ENCODE peak calls at places on chromosomes 4 and X, in five cellular contexts. Z, F, W, T and R are unnamed samples.

GRCh38 chrX:22467571-22467970 is 194.9 kb downstream of the CBLL2 start:
- DNase-seq in Z (no peak), F (no peak), W (no peak), T (no peak), R (no peak)

GRCh38 chr4:23320881-23321612 is 568.8 kb downstream of the PPARGC1A start:
- DNase-seq in Z (no peak), F (peak; percentile 13), W (no peak), T (no peak), R (no peak)

GRCh38 chr4:168711197-168712120 is 214.6 kb downstream of the PALLD start:
- DNase-seq in Z (no peak), F (peak; percentile 66), W (peak; percentile 76), T (no peak), R (no peak)

GRCh38 chr4:111717916-111718315 is 427.3 kb upstream of the FAM241A start:
- DNase-seq in Z (no peak), F (peak; percentile 55), W (no peak), T (no peak), R (no peak)

GRCh38 chr4:102390438-102390837 is 45.2 kb upstream of the SLC39A8 start:
- DNase-seq in Z (no peak), F (peak; percentile 56), W (peak; percentile 44), T (no peak), R (peak; percentile 82)

GRCh38 chrX:2820131-2820771 is 8.5 kb upstream of the GYG2 start:
- DNase-seq in Z (no peak), F (no peak), W (no peak), T (no peak), R (no peak)

GRCh38 chr4:106522839-106523238 is 154.3 kb upstream of the GIMD1 start:
- DNase-seq in Z (no peak), F (no peak), W (no peak), T (peak; percentile 15), R (no peak)

GRCh38 chr4:33316578-33316977 is 2596.4 kb downstream of the PCDH7 start:
- DNase-seq in Z (no peak), F (no peak), W (no peak), T (no peak), R (no peak)

GRCh38 chr4:17816142-17816541 is 5.4 kb downstream of the NCAPG start:
- DNase-seq in Z (no peak), F (no peak), W (no peak), T (no peak), R (no peak)

GRCh38 chr4:40516651-40517050 is 113.0 kb downstream of the RBM47 start:
- DNase-seq in Z (no peak), F (no peak), W (no peak), T (peak; percentile 47), R (no peak)